ENCODE peak calls at places on chromosomes 12 and 14, in five cellular contexts. One of them, this sample, is unnamed.

GRCh38 chr12:49636574-49636973 is 13.2 kb downstream of the PRPF40B start:
- DNase-seq in central memory CD8-positive, alpha-beta T cell: no peak
- DNase-seq in H9: peak; percentile 29
- DNase-seq in choroid plexus epithelial cell: no peak
- DNase-seq in hippocampal formation: no peak
- DNase-seq in this sample: no peak

GRCh38 chr12:57096099-57096572 is 7.2 kb downstream of the NAB2 start:
- DNase-seq in central memory CD8-positive, alpha-beta T cell: no peak
- DNase-seq in H9: no peak
- DNase-seq in choroid plexus epithelial cell: peak; percentile 31
- DNase-seq in hippocampal formation: no peak
- DNase-seq in this sample: no peak

GRCh38 chr14:100533647-100534485 is 53.4 kb downstream of the BEGAIN start:
- DNase-seq in central memory CD8-positive, alpha-beta T cell: peak; percentile 8
- DNase-seq in H9: peak; percentile 24
- DNase-seq in choroid plexus epithelial cell: no peak
- DNase-seq in hippocampal formation: no peak
- DNase-seq in this sample: no peak

GRCh38 chr14:96272777-96273471 is 16.9 kb downstream of the BDKRB1 start:
- DNase-seq in central memory CD8-positive, alpha-beta T cell: no peak
- DNase-seq in H9: peak; percentile 3
- DNase-seq in choroid plexus epithelial cell: no peak
- DNase-seq in hippocampal formation: no peak
- DNase-seq in this sample: no peak

GRCh38 chr12:76571256-76571655 is 11.7 kb upstream of the OSBPL8 start:
- DNase-seq in central memory CD8-positive, alpha-beta T cell: no peak
- DNase-seq in H9: no peak
- DNase-seq in choroid plexus epithelial cell: no peak
- DNase-seq in hippocampal formation: no peak
- DNase-seq in this sample: no peak

GRCh38 chr14:24710403-24711063 is 76.5 kb upstream of the GZMB start:
- DNase-seq in central memory CD8-positive, alpha-beta T cell: peak; percentile 46
- DNase-seq in H9: peak; percentile 55
- DNase-seq in choroid plexus epithelial cell: peak; percentile 78
- DNase-seq in hippocampal formation: peak; percentile 50
- DNase-seq in this sample: peak; percentile 86

GRCh38 chr12:84697141-84697540 is 215.5 kb downstream of the SLC6A15 start:
- DNase-seq in central memory CD8-positive, alpha-beta T cell: no peak
- DNase-seq in H9: no peak
- DNase-seq in choroid plexus epithelial cell: no peak
- DNase-seq in hippocampal formation: no peak
- DNase-seq in this sample: no peak

GRCh38 chr12:100213016-100213891 is 12.6 kb downstream of the ACTR6 start:
- DNase-seq in central memory CD8-positive, alpha-beta T cell: no peak
- DNase-seq in H9: no peak
- DNase-seq in choroid plexus epithelial cell: no peak
- DNase-seq in hippocampal formation: no peak
- DNase-seq in this sample: no peak

This sample was measured in endodermal cell.